ENCODE peak calls at places on chromosomes 2 and 18, in seven cellular contexts. I is tibial nerve, B is hepatocyte, H is psoas muscle, A is left lung, G is aorta, J is keratinocyte. U is an unnamed sample.
A peak's percentile ranks its signal among the peaks of the same experiment; 100 is the strongest.

GRCh38 chr18:53551868-53552426 is 672.5 kb downstream of the MBD2 start:
- DNase-seq in B (no peak), A (no peak), I (peak; percentile 33), G (no peak), J (no peak), H (no peak), U (no peak)

GRCh38 chr2:172833898-172834297 is 98.3 kb downstream of the RAPGEF4 start:
- DNase-seq in J (no peak), H (no peak), I (no peak), G (no peak), B (no peak), A (no peak), U (no peak)

GRCh38 chr18:61402761-61403160 is 69.5 kb downstream of the CDH20 start:
- DNase-seq in G (no peak), B (no peak), J (no peak), I (no peak), A (no peak), H (no peak), U (no peak)

GRCh38 chr2:42350434-42351063 is 10.5 kb downstream of the COX7A2L start:
- DNase-seq in A (no peak), G (no peak), I (no peak), J (no peak), H (no peak), B (no peak), U (no peak)

GRCh38 chr18:22394428-22394827 is 23.3 kb downstream of the CTAGE1 start:
- DNase-seq in B (no peak), H (no peak), G (no peak), I (no peak), A (no peak), J (no peak), U (no peak)

GRCh38 chr18:35577045-35577848 is 4.3 kb upstream of the GALNT1 start:
- DNase-seq in J (no peak), I (no peak), A (no peak), B (no peak), H (no peak), G (no peak), U (no peak)

GRCh38 chr2:9782197-9782719 is 61.0 kb upstream of the TAF1B start:
- DNase-seq in I (no peak), J (peak; percentile 66), H (no peak), A (no peak), G (no peak), B (peak; percentile 68), U (no peak)

GRCh38 chr18:67463829-67464228 is 52.7 kb downstream of the DSEL start:
- DNase-seq in I (no peak), B (peak; percentile 11), A (no peak), J (no peak), H (no peak), G (no peak), U (no peak)

GRCh38 chr2:233147829-233148167 is 87.7 kb downstream of the INPP5D start:
- DNase-seq in H (no peak), J (no peak), I (no peak), B (no peak), G (no peak), A (no peak), U (no peak)

GRCh38 chr2:6835467-6835866 is 30.2 kb downstream of the CMPK2 start:
- DNase-seq in I (no peak), J (no peak), G (no peak), H (no peak), A (no peak), B (no peak), U (no peak)

GRCh38 chr18:52313213-52313612 is 26.8 kb upstream of the DCC start:
- DNase-seq in I (no peak), J (no peak), H (no peak), A (no peak), B (peak; percentile 44), G (no peak), U (peak; percentile 34)
- H3K4me1 ChIP-seq in I (no peaks in the 10 kb centered on the region), J (peaks cover 3% of the 10 kb centered on the region), H (no peaks in the 10 kb centered on the region), A (no peaks in the 10 kb centered on the region), B (no peaks in the 10 kb centered on the region), G (no peaks in the 10 kb centered on the region), U (peaks cover 15% of the 10 kb centered on the region)

GRCh38 chr18:59264651-59265245 is 8.5 kb downstream of the RAX start:
- DNase-seq in H (no peak), B (no peak), G (no peak), A (peak; percentile 74), J (no peak), I (no peak), U (no peak)
- H3K4me3 ChIP-seq in H (peak overlapping the region; percentile 43), B (no peak overlapping the region), G (no peak overlapping the region), A (no peak overlapping the region), J (peak overlapping the region; percentile 35), I (no peak overlapping the region), U (no peak overlapping the region)

GRCh38 chr2:145421841-145422240 is 901.9 kb upstream of the ZEB2 start:
- DNase-seq in I (no peak), B (no peak), G (no peak), J (no peak), A (no peak), H (no peak), U (no peak)
- H3K9me3 ChIP-seq in I (peaks cover 16% of the 10 kb centered on the region), B (peaks cover 10% of the 10 kb centered on the region), G (peaks cover 1% of the 10 kb centered on the region), J (no peaks in the 10 kb centered on the region), A (no peaks in the 10 kb centered on the region), H (peaks cover 6% of the 10 kb centered on the region), U (no peaks in the 10 kb centered on the region)

GRCh38 chr2:197940346-197940745 is 136.0 kb downstream of the PLCL1 start:
- DNase-seq in A (no peak), G (no peak), J (no peak), H (no peak), B (no peak), I (no peak), U (no peak)

GRCh38 chr2:197946562-197946961 is 142.2 kb downstream of the PLCL1 start:
- DNase-seq in I (no peak), J (no peak), A (no peak), H (no peak), G (no peak), B (peak; percentile 26), U (no peak)

GRCh38 chr2:197941715-197942114 is 137.3 kb downstream of the PLCL1 start:
- DNase-seq in H (no peak), J (no peak), A (no peak), I (no peak), G (no peak), B (no peak), U (no peak)

GRCh38 chr2:197944416-197944815 is 140.0 kb downstream of the PLCL1 start:
- DNase-seq in I (no peak), H (no peak), J (no peak), B (peak; percentile 5), A (no peak), G (no peak), U (no peak)

GRCh38 chr2:197943731-197944130 is 139.3 kb downstream of the PLCL1 start:
- DNase-seq in B (no peak), H (no peak), A (no peak), J (no peak), I (no peak), G (no peak), U (no peak)
- H3K4me1 ChIP-seq in B (peaks cover 5% of the 10 kb centered on the region), H (peaks cover 28% of the 10 kb centered on the region), A (no peaks in the 10 kb centered on the region), J (no peaks in the 10 kb centered on the region), I (no peaks in the 10 kb centered on the region), G (peaks cover 5% of the 10 kb centered on the region), U (no peaks in the 10 kb centered on the region)

DNA sequence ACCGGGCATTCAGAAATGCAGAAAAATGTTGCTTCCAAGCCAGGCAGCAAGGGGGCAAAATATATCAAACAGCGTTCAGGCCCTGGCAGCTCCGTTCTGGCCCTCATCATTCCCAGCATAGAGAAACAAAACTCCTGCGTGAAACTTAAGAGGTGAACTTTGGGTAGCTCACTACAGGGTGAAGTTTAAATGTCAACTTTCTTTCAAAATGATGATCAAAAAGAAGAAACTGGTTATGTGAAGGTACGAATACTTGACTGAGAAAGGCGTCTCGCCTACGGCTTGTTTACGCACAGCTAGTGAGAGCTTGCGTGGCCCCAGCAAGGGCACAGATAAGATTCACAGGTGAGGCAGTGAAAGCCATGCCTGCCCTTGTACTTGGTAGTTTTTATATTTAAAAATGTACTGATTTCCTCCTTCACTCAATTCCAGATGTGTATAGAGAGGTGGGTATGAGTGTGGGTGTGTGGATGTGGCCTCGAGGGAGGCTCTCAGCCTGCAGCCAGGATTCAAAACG is 127.5 kb downstream of the NFATC1 start:
- DNase-seq in H (no peak), G (peak; percentile 34), J (no peak), A (no peak), I (no peak), B (no peak), U (no peak)
- H3K4me3 ChIP-seq in H (no peak overlapping the region), G (no peak overlapping the region), J (no peak overlapping the region), A (no peak overlapping the region), I (no peak overlapping the region), B (no peak overlapping the region), U (no peak overlapping the region)

DNA sequence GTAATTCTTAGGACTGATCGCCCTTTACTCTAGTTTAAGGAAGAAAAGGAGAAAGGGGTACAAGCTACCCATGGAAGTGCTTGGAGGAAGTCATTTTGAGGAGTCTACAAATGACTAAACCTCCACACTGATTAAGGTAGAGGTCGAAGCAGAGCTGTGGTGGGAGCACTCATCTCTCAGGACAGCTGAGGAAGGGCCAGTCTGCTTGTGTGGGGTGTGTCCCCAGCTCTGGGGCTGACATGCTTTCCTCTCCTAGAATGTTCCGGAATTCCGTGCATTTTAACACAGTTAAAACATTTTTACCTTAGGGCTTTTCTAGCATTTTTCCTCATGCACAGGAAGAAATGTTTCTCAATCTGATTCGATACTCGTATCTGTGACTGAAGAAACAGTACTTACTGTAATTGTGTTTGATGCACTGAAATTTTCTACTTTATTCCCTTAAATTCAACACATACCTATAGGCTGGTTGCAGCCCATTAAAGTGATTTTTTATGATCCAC is 135.1 kb downstream of the NCK2 start:
- DNase-seq in A (no peak), B (no peak), G (no peak), H (no peak), I (no peak), J (no peak), U (no peak)
- H3K9me3 ChIP-seq in A (no peaks in the 10 kb centered on the region), B (no peaks in the 10 kb centered on the region), G (no peaks in the 10 kb centered on the region), H (peaks cover 16% of the 10 kb centered on the region), I (no peaks in the 10 kb centered on the region), J (peaks cover 2% of the 10 kb centered on the region), U (no peaks in the 10 kb centered on the region)

U was measured in Caco-2.